ENCODE peak calls at places on chromosome 22, in seven cellular contexts. C, A, G, T, E, V and L are unnamed samples.

GRCh38 chr22:34866501-34867171 is 199.3 kb upstream of the ISX start:
- DNase-seq in C (no peak), A (no peak), G (peak), T (no peak), E (no peak), V (peak), L (no peak)

GRCh38 chr22:24875862-24876506 is 70.0 kb downstream of the SGSM1 start:
- DNase-seq in C (peak), A (no peak), G (peak), T (no peak), E (no peak), V (peak), L (no peak)

GRCh38 chr22:39607093-39607492 is 36.5 kb downstream of the CACNA1I start:
- DNase-seq in C (no peak), A (no peak), G (no peak), T (no peak), E (no peak), V (no peak), L (no peak)

GRCh38 chr22:19066531-19067271 is 55.5 kb downstream of the DGCR2 start:
- DNase-seq in C (no peak), A (no peak), G (no peak), T (no peak), E (no peak), V (peak), L (no peak)

GRCh38 chr22:35587447-35587870 is 29.7 kb downstream of the MB start:
- DNase-seq in C (no peak), A (no peak), G (no peak), T (peak), E (no peak), V (peak), L (no peak)

GRCh38 chr22:19125474-19126308 is 3.5 kb upstream of the DGCR2 start:
- DNase-seq in C (no peak), A (no peak), G (no peak), T (no peak), E (no peak), V (no peak), L (no peak)

GRCh38 chr22:25716637-25717036 is 25.4 kb upstream of the MYO18B start:
- DNase-seq in C (no peak), A (no peak), G (no peak), T (no peak), E (no peak), V (no peak), L (no peak)

GRCh38 chr22:39208013-39208680 is 36.6 kb downstream of the PDGFB start:
- DNase-seq in C (no peak), A (no peak), G (no peak), T (no peak), E (no peak), V (no peak), L (no peak)

GRCh38 chr22:19868773-19869471 is 14.2 kb upstream of the GNB1L start:
- DNase-seq in C (no peak), A (no peak), G (no peak), T (peak), E (no peak), V (no peak), L (peak)

GRCh38 chr22:34800265-34800664 is 265.7 kb upstream of the ISX start:
- DNase-seq in C (no peak), A (no peak), G (no peak), T (no peak), E (no peak), V (no peak), L (no peak)

GRCh38 chr22:38953577-38954413 is 3.6 kb upstream of the APOBEC3A start:
- DNase-seq in C (peak), A (peak), G (no peak), T (no peak), E (peak), V (peak), L (no peak)

GRCh38 chr22:26679003-26679629 is 21.7 kb downstream of the MIAT start:
- DNase-seq in C (peak), A (no peak), G (peak), T (peak), E (peak), V (peak), L (peak)

GRCh38 chr22:21568207-21569075 is 927 bp downstream of the UBE2L3 start:
- DNase-seq in C (peak), A (peak), G (peak), T (peak), E (no peak), V (peak), L (no peak)

GRCh38 chr22:44483878-44484277 is 14.2 kb downstream of the RTL6 start:
- DNase-seq in C (no peak), A (no peak), G (no peak), T (no peak), E (no peak), V (no peak), L (no peak)

GRCh38 chr22:45263790-45264269 is 20.9 kb upstream of the UPK3A start:
- DNase-seq in C (peak), A (peak), G (peak), T (peak), E (peak), V (peak), L (peak)

GRCh38 chr22:40414306-40414705 is 43.9 kb downstream of the SGSM3 start:
- DNase-seq in C (no peak), A (no peak), G (peak), T (no peak), E (no peak), V (peak), L (no peak)

GRCh38 chr22:36201630-36202312 is at the start of gene APOL4:
- DNase-seq in C (no peak), A (no peak), G (no peak), T (peak), E (no peak), V (peak), L (peak)

GRCh38 chr22:44128961-44129613 is 51.6 kb upstream of the PARVG start:
- DNase-seq in C (no peak), A (no peak), G (no peak), T (no peak), E (no peak), V (no peak), L (no peak)

GRCh38 chr22:48350456-48350855 is 1477.2 kb downstream of the BRD1 start:
- DNase-seq in C (no peak), A (no peak), G (no peak), T (no peak), E (no peak), V (no peak), L (no peak)

GRCh38 chr22:20862540-20862939 is 3.7 kb downstream of the SNAP29 start:
- DNase-seq in C (no peak), A (no peak), G (no peak), T (no peak), E (no peak), V (no peak), L (no peak)

GRCh38 chr22:38872831-38873248 is 824 bp upstream of the CBX6 start:
- DNase-seq in C (no peak), A (no peak), G (no peak), T (peak), E (peak), V (peak), L (peak)

GRCh38 chr22:20581503-20582170 is 74.2 kb downstream of the MED15 start:
- DNase-seq in C (no peak), A (no peak), G (no peak), T (peak), E (no peak), V (no peak), L (no peak)

GRCh38 chr22:38180841-38181452 is 683 bp downstream of the PLA2G6 start:
- DNase-seq in C (peak), A (no peak), G (peak), T (peak), E (no peak), V (peak), L (peak)

GRCh38 chr22:49372530-49373288 is 455.0 kb downstream of the BRD1 start:
- DNase-seq in C (no peak), A (no peak), G (no peak), T (no peak), E (peak), V (peak), L (peak)

GRCh38 chr22:36397081-36397766 is 9.5 kb upstream of the MYH9 start:
- DNase-seq in C (no peak), A (no peak), G (no peak), T (no peak), E (peak), V (peak), L (no peak)

GRCh38 chr22:44777364-44777756 is 25.0 kb downstream of the ARHGAP8 start:
- DNase-seq in C (no peak), A (no peak), G (no peak), T (no peak), E (no peak), V (no peak), L (no peak)

GRCh38 chr22:50079689-50080465 is 5.3 kb downstream of the MLC1 start:
- DNase-seq in C (no peak), A (no peak), G (no peak), T (no peak), E (no peak), V (no peak), L (no peak)

GRCh38 chr22:27312567-27313507 is 488.7 kb downstream of the MN1 start:
- DNase-seq in C (no peak), A (no peak), G (no peak), T (no peak), E (no peak), V (no peak), L (no peak)

GRCh38 chr22:44273175-44273574 is 39.6 kb downstream of the SHISAL1 start:
- DNase-seq in C (no peak), A (no peak), G (peak), T (no peak), E (no peak), V (no peak), L (no peak)

GRCh38 chr22:17368144-17368726 is 1.0 kb upstream of the CECR2 start:
- DNase-seq in C (no peak), A (no peak), G (no peak), T (no peak), E (no peak), V (peak), L (no peak)
- H3K27ac ChIP-seq in C (no peak), A (no peak), G (no peak), T (peak), E (no peak), V (no peak), L (peak)

GRCh38 chr22:42978453-42979103 is 36.4 kb downstream of the PACSIN2 start:
- DNase-seq in C (no peak), A (no peak), G (no peak), T (no peak), E (no peak), V (peak), L (no peak)
- H3K27ac ChIP-seq in C (no peak), A (peak), G (no peak), T (peak), E (no peak), V (peak), L (no peak)

GRCh38 chr22:47123827-47124442 is 361.5 kb downstream of the TBC1D22A start:
- DNase-seq in C (no peak), A (no peak), G (no peak), T (no peak), E (no peak), V (no peak), L (no peak)
- H3K27ac ChIP-seq in C (no peak), A (no peak), G (no peak), T (no peak), E (peak), V (no peak), L (no peak)

GRCh38 chr22:31095637-31096249 is 11.6 kb downstream of the SELENOM start:
- DNase-seq in C (no peak), A (no peak), G (no peak), T (no peak), E (no peak), V (no peak), L (no peak)

GRCh38 chr22:31093090-31093850 is 12.2 kb downstream of the SMTN start:
- DNase-seq in C (no peak), A (no peak), G (no peak), T (peak), E (no peak), V (no peak), L (peak)

GRCh38 chr22:31092161-31092560 is 11.0 kb downstream of the SMTN start:
- DNase-seq in C (no peak), A (no peak), G (no peak), T (no peak), E (no peak), V (no peak), L (no peak)

GRCh38 chr22:31094741-31095140 is 12.6 kb downstream of the SELENOM start:
- DNase-seq in C (no peak), A (no peak), G (no peak), T (no peak), E (no peak), V (no peak), L (no peak)

DNA sequence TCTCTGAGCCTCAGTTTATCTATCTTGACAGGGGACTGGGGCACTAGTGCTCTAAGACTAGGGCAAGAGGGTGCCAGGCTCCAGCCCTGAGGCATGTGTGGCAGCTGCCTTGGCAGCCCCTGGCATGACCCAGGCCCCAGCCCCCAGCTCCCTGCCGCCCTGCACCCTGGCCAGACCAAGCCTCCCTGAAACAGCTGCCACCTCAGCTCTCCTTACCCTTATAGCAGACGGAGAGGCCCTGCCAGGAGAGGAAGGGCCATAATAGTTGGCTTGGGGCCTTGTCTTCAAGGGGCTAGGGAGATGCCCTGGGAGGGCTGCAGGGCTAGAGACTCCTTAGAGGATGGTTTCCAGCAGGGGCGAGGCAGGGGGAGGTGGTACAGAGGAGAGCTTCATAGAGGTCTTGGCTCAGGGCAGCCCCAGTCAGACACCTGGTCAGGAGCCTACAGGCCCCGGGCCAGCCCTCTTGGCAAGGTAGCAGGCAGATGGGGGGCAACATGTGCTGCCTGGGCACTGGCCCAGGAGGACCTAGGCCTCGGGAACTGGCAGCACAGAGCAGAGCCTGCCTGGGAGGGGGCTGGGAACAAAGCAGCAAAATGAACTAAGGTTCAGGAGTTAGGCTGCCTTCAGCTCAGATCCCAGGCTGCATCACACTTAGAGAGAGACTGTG is 13.0 kb downstream of the SMTN start:
- DNase-seq in C (no peak), A (no peak), G (no peak), T (peak), E (no peak), V (no peak), L (no peak)
- H3K27ac ChIP-seq in C (no peak), A (no peak), G (no peak), T (peak), E (no peak), V (no peak), L (peak)

GRCh38 chr22:42270512-42271190 is at the start of gene TCF20:
- DNase-seq in C (peak), A (peak), G (peak), T (peak), E (peak), V (peak), L (peak)

GRCh38 chr22:42271191-42271813 is 849 bp upstream of the TCF20 start:
- DNase-seq in C (no peak), A (no peak), G (no peak), T (no peak), E (no peak), V (no peak), L (no peak)

GRCh38 chr22:42269407-42270177 is 861 bp downstream of the TCF20 start:
- DNase-seq in C (peak), A (peak), G (peak), T (peak), E (peak), V (peak), L (no peak)

GRCh38 chr22:42268852-42269406 is 1.5 kb downstream of the TCF20 start:
- DNase-seq in C (no peak), A (no peak), G (no peak), T (no peak), E (no peak), V (peak), L (no peak)

DNA sequence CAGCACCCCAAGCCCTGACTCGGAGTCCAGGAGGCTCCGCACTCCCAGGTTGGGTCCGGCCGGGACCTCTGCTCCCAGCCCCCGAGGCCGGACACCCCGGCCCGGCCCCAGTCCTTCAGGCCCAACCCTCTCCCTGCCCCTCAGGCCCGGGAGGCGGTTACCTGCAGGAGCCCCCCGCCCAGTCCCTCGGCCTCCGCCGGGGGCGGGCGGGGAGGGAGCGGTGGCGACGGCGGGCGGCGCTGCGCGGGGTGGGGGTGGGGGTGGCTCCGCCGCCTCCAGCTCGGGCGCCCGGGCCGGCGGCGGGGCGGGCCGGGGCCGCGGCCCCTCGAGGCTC is 308 bp downstream of the TCF20 start:
- DNase-seq in C (no peak), A (peak), G (peak), T (no peak), E (no peak), V (no peak), L (no peak)
- H3K27ac ChIP-seq in C (peak), A (peak), G (peak), T (peak), E (peak), V (peak), L (peak)

GRCh38 chr22:30246962-30247376 is 410 bp upstream of the LIF start:
- DNase-seq in C (no peak), A (no peak), G (no peak), T (no peak), E (no peak), V (no peak), L (no peak)

GRCh38 chr22:30247561-30247960 is 1.0 kb upstream of the LIF start:
- DNase-seq in C (no peak), A (no peak), G (no peak), T (no peak), E (no peak), V (no peak), L (no peak)

GRCh38 chr22:30249049-30250038 is 2.8 kb upstream of the LIF start:
- DNase-seq in C (no peak), A (no peak), G (no peak), T (peak), E (no peak), V (peak), L (no peak)

GRCh38 chr22:30247974-30248373 is 1.4 kb upstream of the LIF start:
- DNase-seq in C (no peak), A (no peak), G (no peak), T (no peak), E (no peak), V (no peak), L (no peak)

GRCh38 chr22:30248484-30248883 is 1.9 kb upstream of the LIF start:
- DNase-seq in C (no peak), A (no peak), G (no peak), T (no peak), E (no peak), V (no peak), L (no peak)
- H3K27ac ChIP-seq in C (no peak), A (no peak), G (no peak), T (peak), E (peak), V (no peak), L (no peak)

GRCh38 chr22:22684605-22685561 is 40.5 kb downstream of the GGTLC2 start:
- DNase-seq in C (peak), A (no peak), G (peak), T (no peak), E (no peak), V (peak), L (no peak)
- H3K27ac ChIP-seq in C (peak), A (no peak), G (no peak), T (no peak), E (peak), V (no peak), L (no peak)

DNA sequence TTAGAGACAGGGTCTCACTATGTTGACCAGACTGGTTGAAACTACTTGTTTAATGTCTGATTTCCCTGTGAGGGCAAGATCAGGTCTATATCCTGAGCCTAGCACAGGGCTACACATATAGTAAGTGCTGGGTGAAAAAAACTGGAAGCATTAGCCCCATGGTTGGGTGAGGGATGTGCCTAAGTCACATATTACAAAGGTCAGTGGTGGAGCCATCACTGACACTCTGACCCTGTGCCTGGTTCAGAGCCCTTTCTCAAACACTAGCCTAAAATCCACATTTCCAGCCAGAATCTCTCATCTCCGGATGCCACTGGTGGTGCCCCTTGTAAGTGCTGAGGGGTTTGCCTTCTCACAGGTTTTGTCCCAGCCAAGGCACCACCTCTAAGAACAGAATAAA is 9.0 kb downstream of the TBC1D10A start:
- DNase-seq in C (no peak), A (no peak), G (no peak), T (no peak), E (no peak), V (no peak), L (no peak)
- H3K27ac ChIP-seq in C (no peak), A (no peak), G (no peak), T (peak), E (peak), V (no peak), L (no peak)

GRCh38 chr22:23418159-23418788 is 161.8 kb downstream of the IGLL1 start:
- DNase-seq in C (no peak), A (no peak), G (no peak), T (no peak), E (no peak), V (no peak), L (no peak)
- H3K27ac ChIP-seq in C (no peak), A (no peak), G (no peak), T (no peak), E (no peak), V (no peak), L (no peak)

DNA sequence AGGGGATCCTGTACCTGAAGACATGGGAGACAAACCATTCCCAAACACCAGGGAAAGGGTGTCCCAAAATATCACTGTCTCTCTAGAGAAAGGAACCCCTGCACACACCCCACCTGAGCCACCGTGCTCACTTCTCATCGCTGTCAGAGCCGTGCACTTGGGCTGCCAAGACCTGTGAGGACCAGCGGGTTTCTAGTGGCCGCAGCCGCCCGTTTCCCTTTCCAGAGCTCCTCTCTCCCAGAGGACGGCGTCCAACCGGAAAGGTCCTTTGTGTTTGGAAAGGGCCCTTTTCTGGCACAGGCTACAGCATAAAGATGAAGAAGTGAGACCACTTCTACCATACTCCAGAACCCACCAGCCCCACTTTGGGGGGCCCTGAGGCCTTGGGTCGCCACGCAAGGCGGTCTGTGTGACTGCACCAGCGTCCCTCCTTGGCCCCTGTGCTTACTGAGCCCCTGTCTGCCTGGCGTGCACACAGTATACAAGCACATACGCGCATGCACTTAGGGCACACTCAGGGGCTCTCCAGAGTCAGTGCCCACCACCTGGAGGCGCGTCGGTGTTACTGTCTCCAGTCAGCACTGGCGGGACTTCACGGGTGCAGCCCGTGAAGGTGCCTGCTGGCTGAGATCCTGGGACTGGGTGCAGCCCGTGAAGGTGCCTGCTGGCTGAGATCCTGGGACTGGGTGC is 381.8 kb downstream of the TBC1D22A start:
- DNase-seq in C (no peak), A (no peak), G (no peak), T (no peak), E (no peak), V (no peak), L (no peak)
- H3K27ac ChIP-seq in C (no peak), A (no peak), G (no peak), T (no peak), E (no peak), V (no peak), L (no peak)